ENCODE peak calls at places on chromosomes 16 and 17, in nine cellular contexts. W is fibroblast of the aortic adventitia, G is MV-4-11, Q is amniotic stem cell, E is H9, X is NCI-H2081, Z is fibroblast of lung, F is transverse colon, M is HFFc6. U is an unnamed sample.

GRCh38 chr16:12511708-12512107 is 292.0 kb downstream of the CPPED1 start:
- DNase-seq in X (no peak), M (no peak), G (peak; percentile 29), Z (no peak), E (no peak), F (no peak), Q (no peak), W (no peak), U (no peak)

GRCh38 chr17:58832514-58832913 is 76.9 kb downstream of the PPM1E start:
- DNase-seq in X (no peak), M (no peak), Z (no peak), F (no peak), G (no peak), E (no peak), Q (no peak), W (no peak), U (no peak)

GRCh38 chr17:34125921-34126320 is 129.2 kb upstream of the CCL2 start:
- DNase-seq in M (no peak), Z (no peak), W (no peak), G (no peak), X (no peak), Q (no peak), E (no peak), F (no peak), U (no peak)

GRCh38 chr16:70658921-70659320 is 12.6 kb downstream of the IL34 start:
- DNase-seq in W (no peak), E (no peak), Q (no peak), Z (no peak), G (no peak), M (no peak), X (no peak), F (no peak), U (no peak)

GRCh38 chr17:6626616-6627015 is 13.9 kb downstream of the KIAA0753 start:
- DNase-seq in G (no peak), F (no peak), W (no peak), Q (no peak), Z (no peak), M (no peak), E (no peak), X (no peak), U (no peak)

GRCh38 chr17:13337864-13338371 is 263.8 kb downstream of the HS3ST3A1 start:
- DNase-seq in M (peak; percentile 51), F (no peak), Q (peak; percentile 38), E (no peak), Z (peak; percentile 74), W (peak; percentile 85), G (peak; percentile 43), X (peak; percentile 3), U (no peak)

GRCh38 chr17:38654411-38655398 is 20.1 kb downstream of the EPOP start:
- DNase-seq in Z (no peak), X (no peak), M (no peak), Q (no peak), G (no peak), F (no peak), W (no peak), E (peak; percentile 30), U (no peak)

GRCh38 chr16:73232555-73233422 is 184.9 kb upstream of the ZFHX3 start:
- DNase-seq in M (peak; percentile 78), G (no peak), X (no peak), W (peak; percentile 91), F (peak; percentile 18), Z (peak; percentile 97), E (peak; percentile 49), Q (no peak), U (peak; percentile 81)

GRCh38 chr17:1485311-1485747 is 7.2 kb downstream of the MYO1C start:
- DNase-seq in M (no peak), Q (no peak), W (no peak), F (peak; percentile 60), E (peak; percentile 88), G (no peak), X (no peak), Z (no peak), U (no peak)

GRCh38 chr17:17384291-17384615 is 81.1 kb downstream of the NT5M start:
- DNase-seq in W (no peak), G (no peak), Q (no peak), M (no peak), F (no peak), Z (no peak), X (no peak), E (no peak), U (no peak)

GRCh38 chr16:73172621-73173312 is 124.8 kb upstream of the ZFHX3 start:
- DNase-seq in G (no peak), Z (peak; percentile 91), M (peak; percentile 90), X (peak; percentile 76), W (peak; percentile 98), F (peak; percentile 86), E (peak; percentile 56), Q (peak; percentile 46), U (peak; percentile 48)

GRCh38 chr16:6165330-6165984 is 1067.9 kb upstream of the EEF2KMT start:
- DNase-seq in Q (no peak), G (no peak), F (no peak), Z (peak; percentile 14), E (no peak), X (no peak), M (peak; percentile 7), W (no peak), U (no peak)

GRCh38 chr16:48271728-48272127 is 24.4 kb upstream of the ABCC11 start:
- DNase-seq in Q (no peak), W (peak; percentile 76), X (no peak), G (no peak), M (peak; percentile 5), F (no peak), E (no peak), Z (peak; percentile 22), U (no peak)

GRCh38 chr17:82388223-82388921 is 16.8 kb downstream of the UTS2R start:
- DNase-seq in X (no peak), W (no peak), Z (no peak), G (no peak), F (peak; percentile 65), M (no peak), E (no peak), Q (no peak), U (no peak)

GRCh38 chr17:41957058-41957868 is 9.3 kb upstream of the CNP start:
- DNase-seq in Q (no peak), E (peak; percentile 61), M (no peak), F (no peak), W (no peak), X (no peak), Z (no peak), G (no peak), U (no peak)

GRCh38 chr17:29592850-29593545 is at the start of gene ANKRD13B:
- DNase-seq in Q (no peak), M (no peak), F (peak; percentile 55), E (no peak), W (no peak), G (no peak), X (peak; percentile 64), Z (no peak), U (peak; percentile 83)

GRCh38 chr17:58329035-58329807 is 626 bp upstream of the TSPOAP1 start:
- DNase-seq in M (no peak), X (no peak), G (peak; percentile 98), F (peak; percentile 53), Z (no peak), W (no peak), E (no peak), Q (no peak), U (peak; percentile 48)

GRCh38 chr16:66405057-66405783 is 21.9 kb upstream of the BEAN1 start:
- DNase-seq in Z (no peak), X (no peak), G (no peak), F (no peak), W (no peak), Q (no peak), M (no peak), E (no peak), U (no peak)

GRCh38 chr17:80872011-80872929 is 119.4 kb upstream of the CHMP6 start:
- DNase-seq in X (peak; percentile 66), F (no peak), Q (no peak), E (no peak), Z (no peak), W (no peak), G (no peak), M (no peak), U (no peak)

GRCh38 chr17:70629902-70630301 is 460.6 kb downstream of the KCNJ2 start:
- DNase-seq in Z (no peak), F (no peak), M (no peak), E (no peak), X (no peak), Q (no peak), W (peak; percentile 17), G (no peak), U (no peak)

GRCh38 chr16:23365602-23366240 is 63.6 kb downstream of the SCNN1B start:
- DNase-seq in G (no peak), Z (no peak), F (no peak), M (no peak), W (no peak), X (no peak), Q (no peak), E (no peak), U (no peak)

GRCh38 chr17:14143678-14144077 is 74.4 kb downstream of the COX10 start:
- DNase-seq in M (no peak), Z (peak; percentile 30), F (peak; percentile 17), Q (no peak), W (no peak), X (no peak), G (no peak), E (no peak), U (no peak)

GRCh38 chr16:15897834-15898254 is 9.4 kb upstream of the CEP20 start:
- DNase-seq in W (peak; percentile 29), G (peak; percentile 81), X (no peak), M (peak; percentile 25), Z (peak; percentile 73), F (no peak), E (no peak), Q (peak; percentile 4), U (no peak)

GRCh38 chr17:50479522-50480141 is 972 bp downstream of the RSAD1 start:
- DNase-seq in Q (peak; percentile 22), X (peak; percentile 69), Z (peak; percentile 70), M (peak; percentile 79), W (peak; percentile 72), E (peak; percentile 94), G (peak; percentile 86), F (peak; percentile 86), U (peak; percentile 54)